ENCODE peak calls at places on chromosomes 5 and 9, in four cellular contexts. O, Q, L and X are unnamed samples.

GRCh38 chr5:61051267-61051666 is 106.3 kb downstream of the NDUFAF2 start:
- DNase-seq in O (peak; percentile 37), Q (peak; percentile 6), L (no peak), X (no peak)

GRCh38 chr5:39053189-39053588 is 21.0 kb downstream of the RICTOR start:
- DNase-seq in O (no peak), Q (no peak), L (no peak), X (no peak)

GRCh38 chr5:13990896-13991295 is 46.4 kb upstream of the DNAH5 start:
- DNase-seq in O (no peak), Q (no peak), L (no peak), X (no peak)

GRCh38 chr9:88502552-88503034 is 32.4 kb upstream of the NXNL2 start:
- DNase-seq in O (no peak), Q (no peak), L (no peak), X (no peak)

GRCh38 chr5:31393126-31393525 is 138.8 kb downstream of the DROSHA start:
- DNase-seq in O (no peak), Q (no peak), L (no peak), X (no peak)

GRCh38 chr5:134547579-134547978 is 22.1 kb downstream of the JADE2 start:
- DNase-seq in O (peak; percentile 91), Q (peak; percentile 91), L (no peak), X (peak; percentile 52)

GRCh38 chr9:134928796-134929559 is 11.3 kb upstream of the FCN1 start:
- DNase-seq in O (no peak), Q (no peak), L (no peak), X (no peak)

GRCh38 chr5:14267166-14267838 is 124.2 kb downstream of the TRIO start:
- DNase-seq in O (no peak), Q (no peak), L (no peak), X (no peak)

GRCh38 chr5:123947797-123948196 is 435.8 kb downstream of the CSNK1G3 start:
- DNase-seq in O (no peak), Q (no peak), L (no peak), X (no peak)

GRCh38 chr9:115289757-115290208 is 171.8 kb upstream of the TNC start:
- DNase-seq in O (peak; percentile 39), Q (no peak), L (no peak), X (no peak)

GRCh38 chr5:82334085-82334680 is 56.0 kb upstream of the RPS23 start:
- DNase-seq in O (peak; percentile 43), Q (no peak), L (no peak), X (no peak)

GRCh38 chr9:92896037-92896436 is 18.2 kb upstream of the ZNF484 start:
- DNase-seq in O (no peak), Q (no peak), L (no peak), X (no peak)

GRCh38 chr5:79077680-79078365 is 8.3 kb downstream of the BHMT2 start:
- DNase-seq in O (no peak), Q (peak; percentile 10), L (no peak), X (no peak)

GRCh38 chr5:142065273-142065672 is 43.3 kb upstream of the NDFIP1 start:
- DNase-seq in O (peak; percentile 71), Q (no peak), L (no peak), X (no peak)

GRCh38 chr5:142013734-142014495 is 1.1 kb upstream of the GNPDA1 start:
- DNase-seq in O (peak; percentile 55), Q (peak; percentile 56), L (no peak), X (no peak)

GRCh38 chr9:90368241-90368640 is 274.4 kb downstream of the DIRAS2 start:
- DNase-seq in O (no peak), Q (no peak), L (no peak), X (no peak)

GRCh38 chr5:1380011-1380817 is 35.3 kb upstream of the CLPTM1L start:
- DNase-seq in O (peak; percentile 60), Q (peak; percentile 11), L (no peak), X (peak; percentile 51)

GRCh38 chr5:98794001-98794400 is 20.5 kb downstream of the RGMB start:
- DNase-seq in O (no peak), Q (no peak), L (no peak), X (no peak)

GRCh38 chr5:14775857-14776256 is 95.7 kb downstream of the ANKH start:
- DNase-seq in O (peak; percentile 46), Q (no peak), L (peak; percentile 11), X (no peak)

GRCh38 chr5:110544603-110545002 is 181.9 kb downstream of the TMEM232 start:
- DNase-seq in O (no peak), Q (no peak), L (no peak), X (no peak)

GRCh38 chr9:116837038-116837998 is 150.2 kb downstream of the TRIM32 start:
- DNase-seq in O (no peak), Q (no peak), L (no peak), X (peak; percentile 67)

GRCh38 chr5:141869040-141869439 is 9.2 kb downstream of the PCDH1 start:
- DNase-seq in O (no peak), Q (no peak), L (no peak), X (no peak)

GRCh38 chr5:9622891-9623547 is 7.1 kb downstream of the TAS2R1 start:
- DNase-seq in O (peak; percentile 90), Q (peak; percentile 34), L (no peak), X (no peak)

GRCh38 chr5:67115238-67115637 is 81.4 kb downstream of the CD180 start:
- DNase-seq in O (no peak), Q (no peak), L (peak; percentile 4), X (no peak)

GRCh38 chr9:82970359-82970758 is 92.6 kb downstream of the RASEF start:
- DNase-seq in O (no peak), Q (no peak), L (no peak), X (peak; percentile 48)

GRCh38 chr9:112971415-112971814 is 40.6 kb downstream of the ZNF883 start:
- DNase-seq in O (peak; percentile 6), Q (peak; percentile 24), L (no peak), X (no peak)

GRCh38 chr5:171367424-171368370 is 20.0 kb upstream of the NPM1 start:
- DNase-seq in O (peak; percentile 50), Q (peak; percentile 56), L (no peak), X (no peak)

GRCh38 chr5:1815071-1815786 is 14.0 kb downstream of the NDUFS6 start:
- DNase-seq in O (no peak), Q (no peak), L (no peak), X (no peak)

GRCh38 chr9:133558191-133559126 is 24.0 kb downstream of the ADAMTSL2 start:
- DNase-seq in O (peak; percentile 84), Q (peak; percentile 92), L (no peak), X (no peak)

GRCh38 chr5:155150012-155150411 is 136.5 kb downstream of the KIF4B start:
- DNase-seq in O (no peak), Q (no peak), L (no peak), X (no peak)

GRCh38 chr9:130442746-130443455 is 1.9 kb upstream of the ASS1 start:
- DNase-seq in O (no peak), Q (no peak), L (no peak), X (no peak)

GRCh38 chr5:78594946-78595921 is 53.3 kb downstream of the LHFPL2 start:
- DNase-seq in O (peak; percentile 97), Q (peak; percentile 93), L (no peak), X (peak; percentile 66)

GRCh38 chr5:82277613-82277986 is 554 bp downstream of the RPS23 start:
- DNase-seq in O (no peak), Q (no peak), L (no peak), X (no peak)

GRCh38 chr5:38607396-38607795 is 51.0 kb upstream of the LIFR start:
- DNase-seq in O (peak; percentile 95), Q (peak; percentile 62), L (no peak), X (no peak)